ENCODE peak calls at places on chromosomes 1 and 21, in eight cellular contexts. J is gastrocnemius medialis, Y is cardiac fibroblast, B is GM10248, R is stomach, M is foreskin fibroblast, C is uterus, O is type B pancreatic cell. E is an unnamed sample.

GRCh38 chr1:6971048-6971447 is 185.8 kb downstream of the CAMTA1 start:
- DNase-seq in O (no peak), C (no peak), J (no peak), R (no peak), M (no peak), Y (no peak), B (no peak), E (no peak)

GRCh38 chr1:60621524-60621923 is 460.8 kb upstream of the NFIA start:
- DNase-seq in Y (peak), C (no peak), B (no peak), J (no peak), R (peak), M (peak), O (no peak), E (no peak)

GRCh38 chr1:184223216-184223615 is 163.6 kb upstream of the C1orf21 start:
- DNase-seq in O (no peak), B (no peak), M (no peak), R (no peak), C (no peak), Y (no peak), J (no peak), E (no peak)

GRCh38 chr1:29655145-29655544 is 418.8 kb downstream of the PTPRU start:
- DNase-seq in R (peak), J (no peak), Y (no peak), B (no peak), O (no peak), C (no peak), M (no peak), E (no peak)

GRCh38 chr1:27557596-27558340 is 46.2 kb downstream of the AHDC1 start:
- DNase-seq in Y (no peak), O (no peak), J (no peak), M (no peak), C (no peak), R (peak), B (no peak), E (no peak)

GRCh38 chr1:225044258-225044657 is 114.8 kb downstream of the DNAH14 start:
- DNase-seq in B (no peak), M (no peak), Y (peak), R (no peak), J (no peak), O (no peak), C (no peak), E (no peak)

GRCh38 chr1:182185822-182186756 is 124.6 kb upstream of the ZNF648 start:
- DNase-seq in R (no peak), M (peak), O (no peak), C (no peak), J (no peak), B (no peak), Y (no peak), E (no peak)

GRCh38 chr1:42340093-42340492 is 5.1 kb upstream of the FOXJ3 start:
- DNase-seq in C (no peak), B (no peak), O (no peak), R (peak), M (peak), J (no peak), Y (peak), E (no peak)

GRCh38 chr1:59692591-59692990 is 122.2 kb upstream of the HOOK1 start:
- DNase-seq in M (peak), Y (peak), J (no peak), B (no peak), R (no peak), O (no peak), C (peak), E (no peak)

GRCh38 chr1:108199231-108199657 is 899 bp downstream of the SLC25A24 start:
- DNase-seq in Y (peak), B (no peak), J (no peak), R (no peak), C (no peak), M (peak), O (no peak), E (no peak)

GRCh38 chr1:79193211-79194079 is 186.9 kb upstream of the ADGRL4 start:
- DNase-seq in C (peak), R (no peak), M (peak), B (no peak), O (no peak), Y (peak), J (no peak), E (peak)

GRCh38 chr21:41678016-41678935 is 88.6 kb downstream of the RIPK4 start:
- DNase-seq in R (peak), M (no peak), B (no peak), C (no peak), Y (peak), J (no peak), O (no peak), E (no peak)

GRCh38 chr1:197448390-197448789 is 180.3 kb downstream of the CRB1 start:
- DNase-seq in O (no peak), Y (no peak), B (no peak), C (no peak), M (no peak), J (no peak), R (no peak), E (no peak)

GRCh38 chr1:26862781-26863676 is at the start of gene SFN:
- DNase-seq in J (no peak), O (peak), M (no peak), B (peak), R (peak), Y (no peak), C (no peak), E (peak)

GRCh38 chr1:36834586-36834985 is 199.7 kb downstream of the GRIK3 start:
- DNase-seq in R (no peak), B (no peak), J (no peak), M (no peak), O (no peak), C (no peak), Y (no peak), E (no peak)

GRCh38 chr21:15121655-15122120 is 56.9 kb upstream of the NRIP1 start:
- DNase-seq in M (no peak), J (peak), Y (peak), O (no peak), C (no peak), B (no peak), R (peak), E (no peak)

GRCh38 chr1:183783342-183783741 is 21.6 kb upstream of the RGL1 start:
- DNase-seq in Y (peak), J (no peak), C (no peak), B (no peak), R (no peak), M (peak), O (no peak), E (no peak)

GRCh38 chr1:226948051-226948450 is 8.0 kb downstream of the COQ8A start:
- DNase-seq in B (no peak), O (no peak), C (no peak), M (no peak), Y (no peak), J (no peak), R (no peak), E (no peak)

GRCh38 chr1:66446261-66447001 is 87.5 kb upstream of the SGIP1 start:
- DNase-seq in O (no peak), C (peak), Y (peak), J (no peak), R (no peak), B (peak), M (peak), E (peak)

GRCh38 chr21:42523941-42524340 is 10.3 kb downstream of the SLC37A1 start:
- DNase-seq in R (peak), M (no peak), J (no peak), O (no peak), B (no peak), Y (no peak), C (no peak), E (no peak)

GRCh38 chr1:165895451-165895871 is 68.0 kb downstream of the UCK2 start:
- DNase-seq in O (no peak), R (no peak), B (no peak), M (peak), Y (peak), J (no peak), C (no peak), E (no peak)

GRCh38 chr1:155134858-155135415 is 715 bp upstream of the SLC50A1 start:
- DNase-seq in M (peak), Y (peak), J (peak), B (peak), O (peak), R (peak), C (peak), E (peak)

GRCh38 chr1:167671727-167672511 is 41.9 kb downstream of the RCSD1 start:
- DNase-seq in J (no peak), Y (no peak), M (no peak), C (no peak), B (no peak), O (no peak), R (no peak), E (no peak)

GRCh38 chr1:198179556-198179981 is 22.8 kb downstream of the NEK7 start:
- DNase-seq in Y (no peak), B (no peak), M (no peak), J (no peak), R (no peak), O (no peak), C (no peak), E (no peak)

GRCh38 chr1:19310720-19311502 is 1.0 kb downstream of the AKR7A2 start:
- DNase-seq in J (no peak), R (no peak), O (no peak), Y (no peak), C (no peak), B (peak), M (no peak), E (peak)

DNA sequence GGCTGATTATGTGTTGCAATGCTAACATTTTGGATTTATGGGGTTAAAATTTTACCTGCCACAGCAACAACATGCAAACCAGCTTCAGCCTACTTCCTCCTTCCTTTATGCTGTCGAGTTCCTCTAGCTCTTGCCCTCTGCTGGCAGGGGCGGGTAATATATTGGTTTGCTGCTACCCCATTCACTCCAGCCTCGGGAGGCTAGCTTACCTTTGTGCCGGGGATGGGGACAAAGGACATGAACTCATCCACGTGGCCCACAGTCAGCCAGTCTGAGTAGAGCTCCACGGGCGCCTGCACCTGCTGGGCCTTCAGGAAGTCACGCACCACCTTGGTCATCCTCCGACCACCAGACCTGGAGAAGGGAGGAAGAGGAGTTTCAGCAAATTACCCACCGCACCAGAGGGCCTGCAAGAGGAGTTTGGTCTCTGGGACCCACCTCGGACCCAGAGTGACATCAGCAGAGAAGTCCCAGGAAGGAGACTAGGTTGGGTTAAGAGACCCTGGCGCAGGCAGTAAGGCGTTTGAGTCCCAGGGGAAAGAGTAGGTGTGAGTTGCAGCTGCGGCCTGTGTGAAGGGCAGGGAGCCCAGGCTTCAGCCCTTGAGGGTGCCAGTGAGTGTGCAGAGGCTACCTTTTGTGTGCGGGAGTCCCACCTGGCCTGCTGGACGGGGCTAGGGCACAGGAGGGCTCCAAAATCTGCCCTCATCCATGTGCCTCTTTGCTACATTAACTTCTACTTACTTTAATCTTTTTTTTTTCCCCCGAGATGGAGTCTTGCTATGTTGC is 21.8 kb upstream of the SDHB start:
- DNase-seq in Y (peak), J (no peak), M (no peak), R (no peak), B (peak), O (no peak), C (no peak), E (peak)
- TF ChIP-seq CTCF in Y (peak), J (no peak), M (peak), R (no peak), B (peak), O (peak), C (no peak), E (peak)

GRCh38 chr1:88683848-88684481 is at the start of gene PKN2:
- DNase-seq in C (peak), J (peak), B (peak), Y (peak), M (peak), O (peak), R (peak), E (peak)
- TF ChIP-seq CTCF in C (peak), J (peak), B (no peak), Y (no peak), M (peak), O (peak), R (peak), E (no peak)

DNA sequence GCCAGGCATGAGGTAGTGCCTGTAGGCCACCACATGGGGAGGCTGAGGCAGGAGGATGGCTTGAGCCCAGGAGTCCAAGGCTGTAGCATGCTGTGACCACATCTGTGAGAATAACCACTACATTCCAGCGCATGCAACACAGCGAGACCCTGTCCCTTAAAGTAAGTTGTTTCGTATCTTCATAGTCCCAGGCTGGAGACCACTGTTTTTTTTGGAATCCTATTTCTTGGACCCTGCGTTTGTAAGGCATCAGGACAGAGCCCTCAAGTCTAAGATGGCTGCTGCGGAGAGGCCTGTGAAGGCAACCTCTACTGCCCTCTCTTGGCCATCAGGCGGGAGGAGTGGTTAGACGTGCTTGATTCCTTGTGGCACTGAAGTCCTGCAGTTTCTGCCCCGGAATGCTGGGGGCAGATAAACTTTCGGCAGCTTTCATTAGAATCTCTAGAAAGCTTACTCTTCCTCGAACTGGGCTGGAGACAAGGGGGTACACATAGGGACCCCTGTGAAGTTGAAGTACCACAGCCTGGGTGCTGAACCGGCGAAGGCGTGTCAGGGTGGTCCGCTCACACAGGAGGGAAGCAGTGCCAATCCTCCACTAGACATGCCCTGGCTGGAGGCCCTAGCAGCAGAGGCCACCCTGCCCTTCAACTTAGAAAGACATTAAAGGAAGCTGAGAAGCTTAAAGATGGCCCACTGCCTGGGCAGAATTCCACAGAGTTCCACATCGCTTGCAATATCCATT is 36.6 kb downstream of the RABIF start:
- DNase-seq in O (no peak), C (no peak), Y (peak), J (no peak), B (peak), R (peak), M (peak), E (peak)
- TF ChIP-seq CTCF in O (peak), C (no peak), Y (peak), J (no peak), B (peak), R (peak), M (peak), E (peak)

DNA sequence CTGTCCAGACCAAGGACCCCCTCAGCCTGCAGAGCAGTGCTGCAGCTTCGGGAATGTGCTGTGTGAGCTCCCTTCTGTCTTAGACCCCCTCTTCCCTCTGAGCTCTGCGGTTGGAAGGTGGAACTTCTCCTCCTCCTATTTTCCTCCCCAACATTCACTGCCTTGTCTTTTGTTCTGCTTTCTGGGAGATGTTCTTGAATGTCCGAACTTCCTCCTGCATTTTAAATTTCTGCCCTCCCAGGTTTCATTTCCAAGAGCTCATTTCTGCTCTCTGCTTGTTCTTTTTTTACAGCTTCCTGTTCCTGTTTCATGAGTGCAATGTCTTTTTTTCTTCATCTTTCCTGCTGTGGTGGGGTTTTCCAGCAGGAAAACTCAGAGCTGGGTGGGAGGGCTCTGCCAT is 29.3 kb downstream of the RRP1 start:
- DNase-seq in O (no peak), Y (no peak), R (no peak), M (no peak), C (no peak), B (no peak), J (no peak), E (no peak)
- TF ChIP-seq CTCF in O (no peak), Y (no peak), R (no peak), M (no peak), C (no peak), B (no peak), J (no peak), E (no peak)

GRCh38 chr1:9615316-9616063 is 26.8 kb downstream of the TMEM201 start:
- DNase-seq in B (peak), J (no peak), Y (peak), C (no peak), M (peak), R (peak), O (no peak), E (peak)
- TF ChIP-seq CTCF in B (peak), J (peak), Y (peak), C (peak), M (peak), R (peak), O (peak), E (peak)

DNA sequence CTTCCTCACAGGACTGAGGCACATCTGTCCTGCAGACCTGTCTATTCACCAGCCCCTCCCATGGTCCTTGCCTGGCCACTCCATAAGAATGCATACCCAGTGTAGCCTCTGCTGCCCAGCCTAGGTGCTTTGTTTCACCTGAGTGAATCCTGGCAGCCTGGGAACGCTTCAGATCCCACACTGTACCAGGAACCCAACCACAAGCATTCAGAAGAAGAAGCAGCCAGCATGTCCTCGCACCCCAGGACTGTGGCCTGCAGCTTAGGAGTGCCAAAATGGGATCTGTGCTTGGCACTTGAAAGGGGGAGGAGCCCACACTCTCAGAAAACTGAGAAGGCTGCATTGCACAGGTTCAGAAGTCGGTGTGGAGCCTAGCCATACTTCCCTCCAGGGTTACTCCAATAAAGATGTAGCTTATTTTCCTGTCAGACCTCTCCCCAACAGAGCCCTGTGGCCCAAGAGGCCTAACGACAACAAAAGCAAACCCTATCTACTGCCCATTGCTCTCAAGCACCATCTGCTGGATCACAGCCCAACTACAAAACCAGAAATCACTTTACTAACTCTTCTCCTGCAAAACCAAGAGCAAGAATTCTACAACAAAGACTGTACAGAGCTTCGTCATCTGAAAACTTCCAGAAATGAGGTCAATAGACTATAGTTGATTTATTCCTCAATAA is 923.1 kb upstream of the NEGR1 start:
- DNase-seq in C (no peak), Y (no peak), R (no peak), M (no peak), J (no peak), O (no peak), B (no peak), E (no peak)
- TF ChIP-seq CTCF in C (no peak), Y (no peak), R (no peak), M (no peak), J (no peak), O (peak), B (no peak), E (no peak)

GRCh38 chr1:176843352-176844297 is 320.9 kb downstream of the ASTN1 start:
- DNase-seq in M (peak), Y (peak), O (no peak), J (no peak), B (no peak), R (no peak), C (peak), E (peak)
- TF ChIP-seq CTCF in M (peak), Y (peak), O (peak), J (peak), B (peak), R (peak), C (peak), E (no peak)

DNA sequence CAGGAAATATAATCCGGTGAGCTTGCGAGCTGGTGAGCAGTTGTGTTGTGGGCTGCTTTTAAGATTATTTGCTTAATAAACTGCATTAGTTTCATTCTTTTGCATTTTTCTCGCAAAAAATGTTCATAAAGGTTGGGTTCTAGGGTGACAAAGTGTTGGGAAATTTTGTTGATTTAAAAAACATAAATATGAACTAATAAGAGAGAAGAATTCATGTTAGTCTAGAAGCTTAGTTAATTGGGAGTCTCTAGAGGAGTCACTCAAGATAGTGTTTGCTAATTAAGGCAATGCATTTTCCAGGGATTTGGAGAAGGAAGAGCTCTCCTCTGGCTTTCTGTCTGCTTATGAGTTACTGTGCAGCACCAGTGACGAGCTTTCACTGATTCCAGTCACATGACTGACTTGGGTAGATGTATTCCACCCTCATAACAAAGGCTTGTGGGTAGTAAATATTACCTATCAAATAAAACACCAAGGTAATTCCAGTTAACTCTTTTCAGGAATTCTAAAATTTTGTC is 417.0 kb downstream of the PTBP2 start:
- DNase-seq in J (no peak), C (no peak), B (no peak), M (no peak), R (no peak), O (no peak), Y (no peak), E (peak)
- TF ChIP-seq CTCF in J (no peak), C (no peak), B (no peak), M (no peak), R (no peak), O (peak), Y (no peak), E (no peak)

GRCh38 chr1:160108888-160109662 is 6.5 kb upstream of the ATP1A2 start:
- DNase-seq in C (no peak), R (no peak), Y (peak), O (no peak), M (peak), B (peak), J (no peak), E (peak)
- TF ChIP-seq CTCF in C (no peak), R (no peak), Y (peak), O (peak), M (peak), B (peak), J (peak), E (peak)

GRCh38 chr1:25700626-25701025 is 84.0 kb downstream of the MAN1C1 start:
- DNase-seq in Y (no peak), R (no peak), M (no peak), J (no peak), O (no peak), C (no peak), B (peak), E (no peak)
- TF ChIP-seq CTCF in Y (peak), R (no peak), M (peak), J (no peak), O (peak), C (peak), B (no peak), E (no peak)